ENCODE peak calls at places on chromosomes 12 and 14, in seven cellular contexts. B, L, O, J, Y, C and M are unnamed samples. For H3K9me3 and H3K4me1, the result is how much of the 10 kb centered on the place peaks cover.

GRCh38 chr12:54497883-54498282 is 331 bp downstream of the NCKAP1L start:
- DNase-seq in L (no peak), O (no peak), J (no peak), Y (no peak), B (no peak), C (no peak), M (peak)

GRCh38 chr12:76346798-76347420 is 1.3 kb downstream of the BBS10 start:
- DNase-seq in Y (peak), J (no peak), C (peak), L (no peak), O (peak), B (no peak), M (peak)

GRCh38 chr12:52925717-52926595 is 21.1 kb upstream of the KRT8 start:
- DNase-seq in L (no peak), O (no peak), J (no peak), C (peak), B (no peak), Y (peak), M (no peak)

GRCh38 chr14:103679351-103679750 is 35.9 kb downstream of the XRCC3 start:
- DNase-seq in O (peak), J (no peak), B (peak), L (peak), Y (no peak), C (peak), M (no peak)

GRCh38 chr14:52327374-52328226 is 13.5 kb downstream of the PTGER2 start:
- DNase-seq in B (no peak), L (no peak), J (no peak), O (no peak), C (peak), Y (no peak), M (no peak)

GRCh38 chr12:23354800-23355199 is 594.7 kb downstream of the SOX5 start:
- DNase-seq in Y (no peak), O (no peak), J (no peak), B (no peak), L (no peak), C (no peak), M (no peak)

GRCh38 chr12:122982494-122982850 is 2.0 kb downstream of the ARL6IP4 start:
- DNase-seq in Y (no peak), J (no peak), O (no peak), B (no peak), L (no peak), C (no peak), M (no peak)

GRCh38 chr12:87119713-87120112 is 863.5 kb upstream of the MGAT4C start:
- DNase-seq in B (no peak), Y (no peak), L (no peak), J (no peak), O (no peak), C (no peak), M (no peak)

GRCh38 chr12:2364566-2365165 is 311.9 kb downstream of the CACNA1C start:
- DNase-seq in C (no peak), O (no peak), L (no peak), Y (peak), B (no peak), J (no peak), M (no peak)

GRCh38 chr12:34407813-34408212 is 385.5 kb downstream of the ALG10 start:
- DNase-seq in J (no peak), L (no peak), O (no peak), B (no peak), Y (no peak), C (no peak), M (no peak)

GRCh38 chr12:34406996-34407300 is 384.7 kb downstream of the ALG10 start:
- DNase-seq in C (no peak), B (peak), O (no peak), J (peak), Y (no peak), L (no peak), M (no peak)

GRCh38 chr12:34404377-34405285 is 382.3 kb downstream of the ALG10 start:
- DNase-seq in Y (no peak), C (no peak), B (peak), J (peak), L (no peak), O (no peak), M (no peak)

GRCh38 chr12:34405286-34406227 is 383.3 kb downstream of the ALG10 start:
- DNase-seq in C (no peak), O (no peak), B (peak), J (peak), L (no peak), Y (no peak), M (no peak)

DNA sequence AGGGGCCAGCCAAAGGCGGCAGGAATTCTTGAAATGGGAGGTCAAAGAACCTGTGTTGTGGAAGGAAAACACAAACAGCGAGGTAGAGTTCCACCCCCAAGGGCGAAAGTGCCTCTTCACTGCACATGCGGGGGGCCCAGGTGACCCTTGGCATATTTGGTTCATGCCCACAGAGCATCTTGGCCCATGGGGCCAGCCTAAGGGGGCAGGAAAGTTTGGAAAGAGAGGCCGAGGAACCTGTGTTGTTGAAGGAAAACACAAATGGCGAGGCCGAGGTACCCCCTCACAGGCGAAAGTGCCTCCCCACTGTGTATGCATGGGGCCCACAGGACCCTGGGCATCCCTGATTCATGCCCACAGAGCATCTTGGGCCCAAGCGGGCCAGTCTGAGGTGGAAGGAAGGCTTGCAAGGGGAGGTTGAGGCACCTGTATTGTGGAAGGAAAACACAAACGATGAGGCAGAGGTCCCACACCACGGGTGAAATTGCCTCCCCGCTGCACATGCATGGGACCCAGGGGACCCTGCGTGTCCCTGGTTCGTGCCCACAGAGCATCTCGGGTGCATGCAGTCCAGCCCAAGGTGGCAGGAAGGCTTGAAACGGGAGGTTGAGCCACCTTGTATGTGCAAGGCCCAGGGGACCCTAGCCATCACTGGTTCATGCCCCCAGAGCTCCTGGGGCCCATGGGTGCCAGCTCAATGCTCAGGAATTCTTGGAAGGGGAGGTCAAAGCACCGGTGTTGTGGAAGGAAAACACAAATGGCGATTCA is 384.1 kb downstream of the ALG10 start:
- DNase-seq in J (peak), C (no peak), Y (no peak), L (no peak), B (peak), O (no peak), M (no peak)
- H3K9me3 ChIP-seq in J (under half), C (under half), Y (under half), L (under half), B (under half), O (under half), M (under half)

GRCh38 chr12:27193854-27194544 is 50.1 kb upstream of the STK38L start:
- DNase-seq in J (no peak), C (no peak), B (no peak), L (no peak), O (peak), Y (peak), M (no peak)
- H3K4me1 ChIP-seq in J (under half), C (under half), B (under half), L (under half), O (under half), Y (under half), M (under half)

DNA sequence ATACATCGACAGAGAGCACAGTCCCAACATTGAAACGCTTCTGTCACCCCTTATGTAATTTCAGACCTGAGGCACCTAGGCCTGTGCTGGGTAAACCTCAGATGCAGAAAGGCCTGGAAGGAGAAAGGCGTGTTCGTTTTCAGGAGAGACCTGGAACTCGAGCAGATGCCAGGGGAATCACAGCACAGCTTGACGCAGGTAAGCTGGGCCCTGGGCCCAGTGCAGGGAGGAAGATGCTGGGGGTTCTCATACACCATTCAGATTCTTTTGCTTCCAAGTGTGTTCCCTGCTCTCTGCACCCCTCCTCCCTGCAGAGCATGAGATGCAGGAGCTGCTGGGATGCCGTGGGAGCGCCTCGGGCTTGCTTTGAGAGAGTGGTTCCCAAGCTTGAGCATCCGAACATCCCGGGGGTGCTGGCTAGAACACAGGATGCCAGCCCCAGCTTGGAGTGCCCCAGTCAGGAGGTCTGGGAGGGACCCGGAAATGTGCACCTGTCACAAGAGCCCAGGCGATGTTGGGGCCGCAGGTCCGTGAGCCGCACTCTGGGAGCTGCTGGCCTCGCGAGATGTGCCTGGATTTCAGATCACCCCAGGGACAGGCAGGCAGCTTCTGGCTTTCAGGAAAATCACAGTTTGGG is 35.9 kb downstream of the FZD10 start:
- DNase-seq in B (no peak), J (no peak), O (no peak), Y (no peak), L (no peak), C (no peak), M (no peak)
- H3K9me3 ChIP-seq in B (under half), J (under half), O (under half), Y (under half), L (under half), C (under half), M (under half)

DNA sequence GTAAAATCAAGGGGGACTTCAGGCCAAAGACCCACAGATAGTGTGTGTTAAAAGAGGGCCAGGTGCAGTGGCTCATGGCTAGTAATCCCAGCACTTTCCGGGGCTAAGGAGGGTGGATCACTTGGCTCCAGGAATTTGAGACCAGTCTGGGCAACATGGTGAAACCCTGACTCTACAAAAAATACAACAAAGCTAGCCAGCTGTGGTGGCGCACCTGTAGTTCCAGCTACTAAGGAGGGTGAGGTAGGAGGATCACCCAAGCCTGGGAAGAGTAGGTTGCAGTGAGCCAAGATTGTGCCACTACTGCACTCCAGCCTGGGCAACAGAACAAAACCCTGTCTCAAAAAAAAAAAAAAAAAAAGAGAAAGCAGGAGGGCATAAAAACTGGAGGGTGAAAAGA is 8.5 kb downstream of the VCPKMT start:
- DNase-seq in C (no peak), O (no peak), Y (no peak), B (no peak), L (no peak), J (no peak), M (no peak)
- H3K4me1 ChIP-seq in C (under half), O (under half), Y (under half), B (under half), L (under half), J (under half), M (under half)

DNA sequence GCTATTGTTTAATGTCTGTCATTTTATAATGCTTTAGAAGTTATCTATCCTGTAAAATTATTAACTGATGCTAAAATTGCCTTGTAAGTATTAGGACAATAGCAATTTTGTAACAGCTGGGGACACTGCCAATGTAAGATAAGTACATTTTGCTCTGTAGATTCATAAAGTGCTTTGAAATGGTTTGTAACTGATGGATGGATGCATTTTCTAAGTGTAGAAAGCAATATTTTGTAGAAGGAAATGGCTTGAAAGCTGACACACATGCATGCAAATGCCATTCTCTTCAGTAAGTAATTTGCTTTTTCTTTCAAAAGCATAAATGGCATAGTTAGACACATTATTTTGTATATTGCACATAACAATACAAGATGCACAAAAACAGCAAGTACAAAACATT is 129.8 kb downstream of the FOXG1 start:
- DNase-seq in C (no peak), O (no peak), B (no peak), L (no peak), Y (no peak), J (no peak), M (no peak)
- H3K9me3 ChIP-seq in C (under half), O (under half), B (under half), L (under half), Y (under half), J (under half), M (under half)

DNA sequence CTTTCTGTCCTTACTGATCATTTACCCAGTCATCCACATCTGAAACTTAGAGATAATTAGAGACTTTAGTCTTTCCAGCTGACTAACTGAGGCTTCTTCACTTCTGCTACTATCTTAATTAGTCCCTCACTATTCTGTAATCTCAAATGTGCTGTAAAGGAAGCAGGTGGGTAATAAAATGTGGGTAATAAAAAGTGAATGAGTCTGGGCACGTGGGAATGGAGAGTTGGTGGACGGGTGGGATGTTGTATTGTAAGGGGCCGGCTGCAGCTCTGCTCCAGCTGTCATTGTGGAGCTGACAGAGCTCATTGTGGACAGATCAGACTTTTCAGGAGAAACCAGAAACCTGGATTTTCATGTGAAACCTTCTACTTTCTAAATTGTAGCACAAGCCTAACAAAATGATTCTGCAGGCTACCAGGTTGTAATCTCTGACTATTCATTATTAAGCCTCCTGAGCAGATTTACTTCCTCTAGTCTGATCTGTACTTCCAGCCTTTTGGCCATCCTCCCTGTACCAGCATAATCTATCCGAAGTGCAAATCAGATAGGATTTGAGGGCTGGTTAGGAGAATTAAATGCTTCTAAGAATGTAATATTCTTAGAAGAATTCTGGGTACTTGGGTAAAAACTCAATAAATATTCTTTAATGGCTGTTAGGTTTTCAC is 42.0 kb upstream of the BMAL2 start:
- DNase-seq in B (no peak), O (no peak), C (peak), L (no peak), Y (no peak), J (no peak), M (no peak)
- H3K4me1 ChIP-seq in B (under half), O (under half), C (under half), L (under half), Y (under half), J (under half), M (under half)

GRCh38 chr12:126831115-126831514 is 1435.9 kb upstream of the TMEM132C start:
- DNase-seq in L (no peak), O (no peak), B (no peak), C (no peak), Y (no peak), J (no peak), M (no peak)
- H3K9me3 ChIP-seq in L (under half), O (under half), B (under half), C (under half), Y (under half), J (under half), M (under half)